ENCODE peak calls at places on chromosomes 3 and 15, in ten cellular contexts. G, M, X, K, O, Z, S, H, C and Q are unnamed samples.

GRCh38 chr3:65732060-65732933 is 306.4 kb downstream of the MAGI1 start:
- DNase-seq in O (peak), Z (peak), C (peak), G (peak), H (peak), M (peak), X (peak), S (peak), K (peak), Q (peak)

GRCh38 chr3:120263792-120264191 is 21.2 kb downstream of the GPR156 start:
- DNase-seq in H (no peak), X (no peak), S (no peak), K (no peak), O (no peak), Z (no peak), G (no peak), M (no peak), C (no peak), Q (no peak)

GRCh38 chr15:29242466-29243242 is 27.0 kb downstream of the NSMCE3 start:
- DNase-seq in O (no peak), C (no peak), G (no peak), H (no peak), K (no peak), S (peak), M (no peak), X (peak), Z (no peak), Q (no peak)

GRCh38 chr3:179688847-179689246 is 36.0 kb downstream of the USP13 start:
- DNase-seq in O (peak), H (no peak), S (no peak), C (no peak), K (peak), M (no peak), Z (no peak), G (no peak), X (peak), Q (no peak)

GRCh38 chr15:67253517-67254237 is 784 bp downstream of the AAGAB start:
- DNase-seq in Z (peak), H (no peak), X (peak), S (peak), M (no peak), O (peak), G (peak), C (no peak), K (peak), Q (no peak)

GRCh38 chr3:10395671-10396070 is 74.8 kb upstream of the SEC13 start:
- DNase-seq in C (no peak), K (no peak), O (no peak), M (no peak), G (no peak), Z (no peak), S (no peak), X (no peak), H (no peak), Q (no peak)

GRCh38 chr15:57861039-57861638 is 154.6 kb downstream of the POLR2M start:
- DNase-seq in O (peak), C (no peak), G (peak), K (peak), X (peak), M (peak), S (peak), H (peak), Z (peak), Q (no peak)

GRCh38 chr3:194617827-194618226 is 15.4 kb downstream of the TMEM44 start:
- DNase-seq in M (no peak), S (peak), H (no peak), O (peak), K (no peak), C (no peak), X (peak), Z (no peak), G (peak), Q (no peak)

GRCh38 chr3:61928776-61929175 is 367.4 kb downstream of the PTPRG start:
- DNase-seq in X (no peak), O (no peak), G (no peak), Z (no peak), M (no peak), S (peak), C (no peak), H (no peak), K (no peak), Q (no peak)

GRCh38 chr3:52986938-52987337 is 58.9 kb downstream of the SFMBT1 start:
- DNase-seq in X (peak), Z (peak), O (peak), G (peak), S (peak), C (no peak), H (peak), M (no peak), K (no peak), Q (no peak)

GRCh38 chr3:156395961-156396700 is 158.8 kb downstream of the SSR3 start:
- DNase-seq in M (no peak), Z (peak), H (no peak), K (no peak), S (peak), O (peak), G (no peak), C (no peak), X (no peak), Q (no peak)

GRCh38 chr3:100042144-100042543 is 72.2 kb downstream of the FILIP1L start:
- DNase-seq in X (peak), S (peak), K (peak), H (peak), C (no peak), G (peak), Z (peak), M (peak), O (peak), Q (no peak)

GRCh38 chr15:89358755-89359439 is 24.3 kb upstream of the POLG start:
- DNase-seq in S (peak), G (peak), M (peak), O (peak), X (peak), Z (peak), C (peak), H (peak), K (peak), Q (peak)

GRCh38 chr15:66862111-66862815 is 160.2 kb downstream of the SMAD6 start:
- DNase-seq in H (no peak), X (no peak), K (no peak), M (no peak), G (peak), O (no peak), C (no peak), Z (no peak), S (peak), Q (no peak)

GRCh38 chr3:150409527-150410310 is 1.6 kb downstream of the TSC22D2 start:
- DNase-seq in S (peak), C (peak), O (peak), G (peak), Z (peak), H (no peak), M (peak), K (peak), X (peak), Q (peak)

GRCh38 chr3:138944136-138944658 is 2.7 kb downstream of the FOXL2 start:
- DNase-seq in M (no peak), Z (no peak), X (no peak), S (no peak), K (no peak), G (no peak), C (no peak), O (no peak), H (no peak), Q (no peak)

GRCh38 chr15:41975679-41976078 is 3.3 kb upstream of the EHD4 start:
- DNase-seq in K (no peak), H (no peak), G (no peak), X (no peak), O (no peak), S (no peak), M (no peak), C (no peak), Z (no peak), Q (no peak)

GRCh38 chr3:149536429-149536828 is 61.9 kb downstream of the TM4SF4 start:
- DNase-seq in G (peak), O (peak), X (no peak), H (no peak), C (no peak), M (peak), Z (no peak), K (peak), S (peak), Q (peak)

GRCh38 chr3:119631529-119631928 is 28.9 kb downstream of the POPDC2 start:
- DNase-seq in H (no peak), C (no peak), S (peak), Z (no peak), M (no peak), G (no peak), K (no peak), X (no peak), O (peak), Q (no peak)

GRCh38 chr15:42413914-42414313 is 54.6 kb downstream of the CAPN3 start:
- DNase-seq in M (no peak), Z (no peak), S (no peak), G (no peak), C (no peak), K (no peak), H (no peak), O (peak), X (no peak), Q (no peak)

GRCh38 chr15:25182736-25183445 is 228.1 kb downstream of the SNRPN start:
- DNase-seq in X (no peak), H (no peak), G (no peak), O (no peak), K (no peak), Z (no peak), M (peak), S (no peak), C (no peak), Q (peak)

GRCh38 chr3:156687023-156687422 is 12.6 kb downstream of the TIPARP start:
- DNase-seq in H (no peak), M (no peak), X (no peak), G (no peak), S (no peak), K (no peak), Z (no peak), O (no peak), C (no peak), Q (no peak)

GRCh38 chr3:40741729-40742128 is 217.0 kb downstream of the ZNF621 start:
- DNase-seq in G (peak), Z (no peak), X (peak), M (peak), S (peak), H (no peak), O (peak), C (no peak), K (no peak), Q (peak)

GRCh38 chr3:58683001-58683845 is 16.6 kb upstream of the FAM3D start:
- DNase-seq in S (peak), K (no peak), G (peak), M (no peak), X (peak), O (peak), C (peak), H (no peak), Z (peak), Q (no peak)

GRCh38 chr3:97872209-97873042 is 50.6 kb downstream of the CRYBG3 start:
- DNase-seq in X (peak), S (peak), G (peak), H (peak), M (peak), K (peak), Z (peak), O (peak), C (peak), Q (no peak)

GRCh38 chr15:60223161-60223560 is 174.6 kb downstream of the ANXA2 start:
- DNase-seq in M (no peak), K (peak), X (no peak), H (no peak), S (no peak), G (no peak), C (no peak), O (no peak), Z (no peak), Q (no peak)